ENCODE peak calls at places on chromosomes 4 and X, in five cellular contexts. Q is fibroblast of lung; I is CD4-positive, CD25-positive, alpha-beta regulatory T cell; Y is breast epithelium; A is heart right ventricle. F is an unnamed sample.

GRCh38 chr4:188550296-188550695 is 411.1 kb downstream of the TRIML1 start:
- DNase-seq in Q (peak; percentile 4), I (no peak), Y (no peak), A (no peak), F (no peak)

GRCh38 chrX:45434231-45434630 is 233.6 kb upstream of the DIPK2B start:
- DNase-seq in Q (no peak), I (no peak), Y (no peak), A (no peak), F (no peak)

GRCh38 chrX:44675364-44676024 is 132.8 kb upstream of the FUNDC1 start:
- DNase-seq in Q (peak; percentile 95), I (no peak), Y (peak; percentile 24), A (peak; percentile 13), F (peak; percentile 48)

GRCh38 chr4:133394971-133395627 is 246.0 kb downstream of the PCDH10 start:
- DNase-seq in Q (no peak), I (no peak), Y (no peak), A (no peak), F (no peak)

GRCh38 chrX:10496345-10496965 is 123.9 kb downstream of the MID1 start:
- DNase-seq in Q (peak; percentile 87), I (no peak), Y (no peak), A (peak; percentile 42), F (no peak)

GRCh38 chr4:154314248-154314647 is 177.4 kb downstream of the DCHS2 start:
- DNase-seq in Q (peak; percentile 56), I (no peak), Y (no peak), A (no peak), F (no peak)

GRCh38 chrX:39728025-39728424 is 369.7 kb downstream of the BCOR start:
- DNase-seq in Q (no peak), I (no peak), Y (peak; percentile 31), A (no peak), F (no peak)

GRCh38 chr4:27149541-27150212 is 289.0 kb downstream of the STIM2 start:
- DNase-seq in Q (peak; percentile 7), I (no peak), Y (no peak), A (no peak), F (no peak)

GRCh38 chr4:185016101-185016940 is 2.0 kb upstream of the HELT start:
- DNase-seq in Q (no peak), I (no peak), Y (no peak), A (no peak), F (no peak)

GRCh38 chrX:29587107-29587506 is 628.3 kb upstream of the MAGEB2 start:
- DNase-seq in Q (no peak), I (no peak), Y (no peak), A (no peak), F (no peak)

GRCh38 chrX:47854474-47854873 is 17.8 kb downstream of the ZNF81 start:
- DNase-seq in Q (peak; percentile 36), I (no peak), Y (no peak), A (peak; percentile 16), F (peak; percentile 27)

DNA sequence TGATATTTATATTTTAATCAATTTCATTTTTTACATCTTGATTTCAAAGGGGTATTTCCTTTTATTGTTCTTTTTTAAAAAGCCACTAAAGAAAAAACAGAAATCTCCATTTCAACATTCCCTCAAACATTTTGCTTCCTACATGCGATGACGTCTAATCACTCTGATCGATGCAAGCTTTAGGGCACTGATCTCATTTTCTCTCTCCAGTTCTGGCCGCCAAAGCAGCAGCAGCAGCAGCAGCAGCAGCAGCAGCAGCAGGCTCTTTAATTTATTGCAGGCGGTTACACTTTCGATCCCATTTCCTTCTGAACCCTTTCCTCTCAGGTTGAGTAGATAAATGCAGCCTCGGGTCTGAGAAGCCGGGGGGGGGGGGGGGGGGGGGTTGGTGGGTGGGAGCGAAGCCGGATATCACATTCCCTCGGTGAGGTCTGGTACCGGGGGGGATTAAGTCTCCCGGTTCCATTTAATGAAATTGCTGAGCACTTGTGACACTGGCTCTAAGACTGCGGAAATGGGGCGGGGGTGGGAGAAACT is 3.4 kb upstream of the PCDH7 start:
- DNase-seq in Q (peak; percentile 55), I (no peak), Y (no peak), A (no peak), F (no peak)
- H3K4me1 ChIP-seq in Q (no peaks in the 10 kb centered on the region), I (peaks cover 6% of the 10 kb centered on the region), Y (no peaks in the 10 kb centered on the region), A (peaks cover 23% of the 10 kb centered on the region), F (peaks cover 5% of the 10 kb centered on the region)

GRCh38 chr4:147864591-147864990 is 132.7 kb downstream of the ARHGAP10 start:
- DNase-seq in Q (peak; percentile 18), I (no peak), Y (no peak), A (no peak), F (no peak)
- H3K27ac ChIP-seq in Q (no peak overlapping the region), I (no peak overlapping the region), Y (no peak overlapping the region), A (no peak overlapping the region), F (peak overlapping the region; percentile 41)

GRCh38 chrX:154738013-154738738 is 12.7 kb downstream of the GAB3 start:
- DNase-seq in Q (peak; percentile 85), I (no peak), Y (no peak), A (peak; percentile 59), F (peak; percentile 79)
- H3K4me1 ChIP-seq in Q (peaks cover 14% of the 10 kb centered on the region), I (peaks cover 26% of the 10 kb centered on the region), Y (no peaks in the 10 kb centered on the region), A (peaks cover 75% of the 10 kb centered on the region), F (peaks cover 14% of the 10 kb centered on the region)

DNA sequence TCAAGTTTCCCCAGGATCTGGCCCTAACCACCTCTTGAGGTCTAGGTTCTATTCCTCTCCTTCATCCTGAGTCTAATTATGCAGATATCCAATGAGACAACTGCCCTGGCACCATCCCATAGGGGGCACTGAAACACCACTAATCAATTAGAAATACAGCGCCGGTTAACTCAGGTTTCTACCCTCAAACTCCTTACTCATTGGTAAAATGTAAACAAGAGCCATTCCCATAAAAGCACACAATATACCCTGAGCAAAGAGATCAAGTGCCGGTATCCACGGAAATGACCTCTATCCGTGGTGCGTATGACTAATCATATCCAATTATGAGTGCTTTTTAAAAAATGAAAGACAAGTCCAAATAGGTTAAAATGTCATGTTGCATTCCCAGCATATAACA is 141.3 kb downstream of the MAML3 start:
- DNase-seq in Q (peak; percentile 96), I (peak; percentile 32), Y (no peak), A (peak; percentile 66), F (peak; percentile 70)
- H3K27ac ChIP-seq in Q (peak overlapping the region; percentile 42), I (no peak overlapping the region), Y (no peak overlapping the region), A (no peak overlapping the region), F (no peak overlapping the region)

GRCh38 chr4:159160242-159160641 is 57.4 kb downstream of the RAPGEF2 start:
- DNase-seq in Q (no peak), I (no peak), Y (no peak), A (no peak), F (no peak)

GRCh38 chr4:159159611-159160010 is 56.7 kb downstream of the RAPGEF2 start:
- DNase-seq in Q (no peak), I (no peak), Y (no peak), A (no peak), F (no peak)

GRCh38 chr4:159155119-159155518 is 52.2 kb downstream of the RAPGEF2 start:
- DNase-seq in Q (no peak), I (no peak), Y (no peak), A (no peak), F (no peak)

GRCh38 chr4:159158989-159159388 is 56.1 kb downstream of the RAPGEF2 start:
- DNase-seq in Q (no peak), I (no peak), Y (no peak), A (no peak), F (no peak)

GRCh38 chr4:159158083-159158617 is 55.3 kb downstream of the RAPGEF2 start:
- DNase-seq in Q (no peak), I (no peak), Y (no peak), A (no peak), F (no peak)
- H3K4me1 ChIP-seq in Q (no peaks in the 10 kb centered on the region), I (no peaks in the 10 kb centered on the region), Y (no peaks in the 10 kb centered on the region), A (peaks cover 20% of the 10 kb centered on the region), F (no peaks in the 10 kb centered on the region)

GRCh38 chr4:86626066-86626465 is 32.0 kb downstream of the PTPN13 start:
- DNase-seq in Q (no peak), I (no peak), Y (no peak), A (no peak), F (no peak)

GRCh38 chr4:86627736-86628135 is 33.6 kb downstream of the PTPN13 start:
- DNase-seq in Q (no peak), I (no peak), Y (no peak), A (no peak), F (no peak)

GRCh38 chr4:86633854-86634253 is 39.7 kb downstream of the PTPN13 start:
- DNase-seq in Q (peak; percentile 43), I (no peak), Y (no peak), A (no peak), F (no peak)

DNA sequence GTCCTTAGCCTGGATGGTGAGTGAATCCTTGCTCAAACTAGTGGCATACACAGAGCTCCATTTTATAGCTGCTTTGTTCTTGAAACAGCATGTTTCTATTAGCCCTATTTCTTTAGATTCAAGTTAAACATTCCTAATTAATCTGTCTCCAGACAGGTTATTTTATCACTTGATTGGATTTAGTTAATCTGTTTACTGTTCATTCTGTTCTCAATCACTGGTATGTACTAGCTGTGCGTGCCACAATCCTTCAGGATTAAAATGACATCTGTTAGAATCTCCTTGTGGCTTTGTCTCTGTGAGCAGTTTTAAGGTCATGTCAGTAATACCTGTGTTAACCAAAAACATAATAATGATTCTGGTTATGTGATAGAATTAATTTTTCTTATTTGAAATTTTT is 36.5 kb downstream of the PTPN13 start:
- DNase-seq in Q (no peak), I (no peak), Y (no peak), A (no peak), F (no peak)
- H3K27ac ChIP-seq in Q (no peak overlapping the region), I (no peak overlapping the region), Y (no peak overlapping the region), A (no peak overlapping the region), F (no peak overlapping the region)

GRCh38 chr4:1204828-1205591 is 32.6 kb upstream of the SPON2 start:
- DNase-seq in Q (no peak), I (no peak), Y (peak; percentile 35), A (no peak), F (peak; percentile 53)
- H3K4me1 ChIP-seq in Q (peaks cover 42% of the 10 kb centered on the region), I (peaks cover 43% of the 10 kb centered on the region), Y (peaks cover 6% of the 10 kb centered on the region), A (peaks cover 65% of the 10 kb centered on the region), F (peaks cover 14% of the 10 kb centered on the region)

F was measured in right cardiac atrium.